ENCODE peak calls at places on chromosomes 5 and 9, in five cellular contexts. X is AG04450, A is left ventricle myocardium inferior, G is upper lobe of right lung, C is GM12878. Q is an unnamed sample.

GRCh38 chr5:17020586-17021362 is 84.7 kb upstream of the MYO10 start:
- DNase-seq in C (no peak), X (no peak), G (no peak), A (no peak), Q (no peak)

GRCh38 chr5:125274938-125275759 is 528.7 kb upstream of the ZNF608 start:
- DNase-seq in C (no peak), X (no peak), G (no peak), A (no peak), Q (peak)

GRCh38 chr5:138035605-138036537 is 3.0 kb upstream of the FAM13B start:
- DNase-seq in G (no peak), C (peak), A (peak), X (peak), Q (peak)

GRCh38 chr9:118306773-118307172 is 602.6 kb downstream of the TLR4 start:
- DNase-seq in C (no peak), A (no peak), X (no peak), G (no peak), Q (no peak)

GRCh38 chr9:121450241-121450640 is 49.4 kb downstream of the GGTA1 start:
- DNase-seq in X (no peak), A (no peak), C (no peak), G (no peak), Q (no peak)

GRCh38 chr9:115404311-115404710 is 286.4 kb upstream of the TNC start:
- DNase-seq in C (no peak), X (no peak), A (no peak), G (no peak), Q (no peak)

GRCh38 chr5:86971034-86971511 is 296.6 kb upstream of the RASA1 start:
- DNase-seq in A (no peak), G (no peak), C (no peak), X (no peak), Q (no peak)

GRCh38 chr9:112939418-112939817 is 48.7 kb upstream of the SLC46A2 start:
- DNase-seq in X (no peak), A (no peak), C (no peak), G (no peak), Q (no peak)

GRCh38 chr9:134325096-134325812 is 1.0 kb upstream of the RXRA start:
- DNase-seq in G (peak), X (no peak), A (peak), C (no peak), Q (no peak)

GRCh38 chr5:158079097-158079496 is 220.2 kb upstream of the CLINT1 start:
- DNase-seq in G (no peak), X (no peak), C (no peak), A (no peak), Q (no peak)

GRCh38 chr5:39767906-39768305 is 343.1 kb upstream of the DAB2 start:
- DNase-seq in G (no peak), A (no peak), C (no peak), X (no peak), Q (no peak)

GRCh38 chr5:27702339-27702820 is 664.0 kb upstream of the CDH9 start:
- DNase-seq in A (no peak), G (no peak), X (no peak), C (no peak), Q (peak)

GRCh38 chr5:173868096-173868879 is 19.9 kb upstream of the CPEB4 start:
- DNase-seq in A (no peak), G (no peak), X (no peak), C (no peak), Q (peak)

GRCh38 chr5:1405539-1406530 is 39.4 kb downstream of the SLC6A3 start:
- DNase-seq in C (no peak), X (no peak), A (peak), G (peak), Q (no peak)

GRCh38 chr5:158807947-158808346 is 291.8 kb downstream of the EBF1 start:
- DNase-seq in C (no peak), A (no peak), G (no peak), X (no peak), Q (no peak)

GRCh38 chr5:71751422-71751821 is 32.3 kb downstream of the CARTPT start:
- DNase-seq in X (no peak), G (no peak), A (no peak), C (no peak), Q (no peak)

GRCh38 chr9:99873943-99874584 is 32.4 kb upstream of the STX17 start:
- DNase-seq in X (no peak), G (no peak), C (no peak), A (no peak), Q (no peak)

GRCh38 chr9:136995772-136996308 is 528 bp downstream of the CLIC3 start:
- DNase-seq in A (no peak), X (no peak), C (no peak), G (peak), Q (no peak)

GRCh38 chr9:130266236-130267098 is 907 bp downstream of the HMCN2 start:
- DNase-seq in G (no peak), X (no peak), C (no peak), A (no peak), Q (no peak)

GRCh38 chr9:13728121-13728520 is 448.6 kb upstream of the MPDZ start:
- DNase-seq in C (no peak), X (no peak), G (no peak), A (no peak), Q (no peak)

GRCh38 chr9:82570226-82570625 is 492.7 kb downstream of the RASEF start:
- DNase-seq in C (no peak), X (no peak), G (no peak), A (no peak), Q (no peak)

GRCh38 chr5:6432206-6432605 is 16.5 kb upstream of the UBE2QL1 start:
- DNase-seq in C (no peak), G (no peak), X (no peak), A (no peak), Q (no peak)

GRCh38 chr5:97208184-97208713 is 25.2 kb upstream of the RIOK2 start:
- DNase-seq in X (no peak), A (no peak), C (no peak), G (no peak), Q (no peak)

GRCh38 chr5:173954671-173955605 is 34.0 kb upstream of the C5orf47 start:
- DNase-seq in G (no peak), A (no peak), C (no peak), X (peak), Q (no peak)

GRCh38 chr9:131722260-131722659 is 17.6 kb downstream of the RAPGEF1 start:
- DNase-seq in G (no peak), C (no peak), A (peak), X (no peak), Q (no peak)

GRCh38 chr9:117643288-117643654 is 60.9 kb upstream of the TLR4 start:
- DNase-seq in X (no peak), A (no peak), C (no peak), G (no peak), Q (no peak)

GRCh38 chr5:159318448-159318847 is 11.8 kb downstream of the IL12B start:
- DNase-seq in X (no peak), C (no peak), A (no peak), G (no peak), Q (no peak)

GRCh38 chr9:135607401-135608293 is 31.7 kb downstream of the GLT6D1 start:
- DNase-seq in X (no peak), G (peak), C (no peak), A (peak), Q (no peak)

GRCh38 chr5:177982072-177982727 is 13.8 kb downstream of the PROP1 start:
- DNase-seq in G (peak), C (no peak), A (no peak), X (no peak), Q (no peak)

GRCh38 chr9:107222020-107222522 is 61.0 kb upstream of the RAD23B start:
- DNase-seq in C (no peak), G (no peak), A (no peak), X (no peak), Q (peak)

GRCh38 chr5:177392765-177393164 is 7.7 kb downstream of the PFN3 start:
- DNase-seq in C (no peak), X (no peak), A (no peak), G (no peak), Q (no peak)

GRCh38 chr9:106059886-106060285 is 365.5 kb downstream of the TMEM38B start:
- DNase-seq in C (no peak), A (no peak), G (no peak), X (no peak), Q (no peak)

GRCh38 chr5:159184858-159185381 is 24.4 kb downstream of the RNF145 start:
- DNase-seq in A (no peak), G (no peak), C (no peak), X (peak), Q (peak)

GRCh38 chr9:116377179-116377790 is 223.7 kb downstream of the PAPPA start:
- DNase-seq in X (peak), G (no peak), A (no peak), C (no peak), Q (peak)

GRCh38 chr9:29213374-29214161 is 1640.3 kb upstream of the C9orf72 start:
- DNase-seq in G (peak), A (no peak), C (no peak), X (no peak), Q (no peak)

GRCh38 chr9:29214162-29214520 is 1640.9 kb upstream of the C9orf72 start:
- DNase-seq in X (no peak), C (no peak), A (no peak), G (no peak), Q (no peak)

GRCh38 chr9:29212590-29213373 is 1639.5 kb upstream of the C9orf72 start:
- DNase-seq in G (peak), C (no peak), A (no peak), X (no peak), Q (no peak)

GRCh38 chr9:29211681-29212589 is 1638.7 kb upstream of the C9orf72 start:
- DNase-seq in A (no peak), G (peak), C (no peak), X (no peak), Q (no peak)

GRCh38 chr9:29214702-29215248 is 1641.5 kb upstream of the C9orf72 start:
- DNase-seq in G (no peak), C (no peak), A (no peak), X (no peak), Q (no peak)
- H3K4me3 ChIP-seq in G (peak), C (no peak), A (no peak), X (no peak), Q (peak)

GRCh38 chr9:33267368-33267767 is 2.5 kb downstream of the CHMP5 start:
- DNase-seq in A (no peak), X (no peak), G (no peak), C (no peak), Q (no peak)

GRCh38 chr9:33263936-33264472 is 504 bp downstream of the BAG1 start:
- DNase-seq in X (no peak), C (no peak), A (peak), G (no peak), Q (no peak)

GRCh38 chr9:33265211-33265885 is 499 bp downstream of the CHMP5 start:
- DNase-seq in A (no peak), C (no peak), G (no peak), X (no peak), Q (no peak)

GRCh38 chr9:33263131-33263935 is 1.2 kb downstream of the BAG1 start:
- DNase-seq in X (no peak), C (no peak), G (no peak), A (no peak), Q (no peak)

DNA sequence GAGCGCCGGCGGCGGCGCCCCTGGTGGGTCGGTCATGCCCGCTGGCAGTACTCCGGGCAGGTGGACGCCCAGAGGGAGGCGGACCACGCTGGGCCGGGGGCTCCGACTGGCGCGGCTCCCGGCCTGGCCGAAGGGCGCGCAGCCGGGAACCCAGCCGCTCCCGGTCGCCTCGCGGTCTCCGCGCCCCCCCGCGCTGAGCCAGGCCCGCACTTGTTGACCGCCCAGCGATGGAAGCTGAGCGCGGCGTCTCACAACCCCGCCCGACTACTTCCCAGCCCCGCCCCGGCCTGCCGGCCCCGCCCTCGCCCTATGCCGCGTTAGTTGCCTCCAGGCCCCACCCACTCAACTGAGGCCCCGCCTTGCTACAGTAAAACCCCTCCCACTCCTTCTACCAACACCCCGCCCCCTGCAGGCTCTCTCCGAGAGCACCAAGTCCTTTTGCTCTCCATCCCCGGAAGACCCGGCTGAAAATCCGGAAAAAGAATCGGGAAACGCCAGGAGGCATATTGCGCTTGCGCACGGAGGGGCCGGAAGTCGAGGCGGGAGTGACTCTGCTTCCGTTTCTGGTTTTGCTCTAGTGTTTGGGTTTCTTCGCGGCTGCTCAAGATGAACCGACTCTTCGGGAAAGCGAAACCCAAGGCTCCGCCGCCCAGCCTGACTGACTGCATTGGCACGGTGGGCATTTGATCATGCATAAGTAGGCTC is at the start of the genes BAG1 and CHMP5:
- DNase-seq in A (peak), X (peak), G (peak), C (peak), Q (peak)
- TF ChIP-seq CTCF in A (peak), X (peak), G (peak), C (peak), Q (peak)

GRCh38 chr9:18386091-18386490 is 87.9 kb upstream of the ADAMTSL1 start:
- DNase-seq in G (no peak), C (no peak), X (no peak), A (no peak), Q (no peak)
- H3K4me3 ChIP-seq in G (no peak), C (no peak), X (no peak), A (no peak), Q (no peak)

GRCh38 chr5:141039061-141039460 is 12.1 kb upstream of the PCDHB1 start:
- DNase-seq in C (no peak), X (no peak), G (no peak), A (no peak), Q (no peak)

GRCh38 chr5:141039517-141039916 is 11.7 kb upstream of the PCDHB1 start:
- DNase-seq in X (no peak), A (no peak), C (no peak), G (no peak), Q (no peak)

GRCh38 chr5:141040763-141041426 is 10.3 kb upstream of the PCDHB1 start:
- DNase-seq in G (peak), X (no peak), C (no peak), A (peak), Q (peak)

GRCh38 chr5:141041427-141041785 is 9.8 kb upstream of the PCDHB1 start:
- DNase-seq in C (no peak), X (no peak), A (no peak), G (no peak), Q (no peak)

DNA sequence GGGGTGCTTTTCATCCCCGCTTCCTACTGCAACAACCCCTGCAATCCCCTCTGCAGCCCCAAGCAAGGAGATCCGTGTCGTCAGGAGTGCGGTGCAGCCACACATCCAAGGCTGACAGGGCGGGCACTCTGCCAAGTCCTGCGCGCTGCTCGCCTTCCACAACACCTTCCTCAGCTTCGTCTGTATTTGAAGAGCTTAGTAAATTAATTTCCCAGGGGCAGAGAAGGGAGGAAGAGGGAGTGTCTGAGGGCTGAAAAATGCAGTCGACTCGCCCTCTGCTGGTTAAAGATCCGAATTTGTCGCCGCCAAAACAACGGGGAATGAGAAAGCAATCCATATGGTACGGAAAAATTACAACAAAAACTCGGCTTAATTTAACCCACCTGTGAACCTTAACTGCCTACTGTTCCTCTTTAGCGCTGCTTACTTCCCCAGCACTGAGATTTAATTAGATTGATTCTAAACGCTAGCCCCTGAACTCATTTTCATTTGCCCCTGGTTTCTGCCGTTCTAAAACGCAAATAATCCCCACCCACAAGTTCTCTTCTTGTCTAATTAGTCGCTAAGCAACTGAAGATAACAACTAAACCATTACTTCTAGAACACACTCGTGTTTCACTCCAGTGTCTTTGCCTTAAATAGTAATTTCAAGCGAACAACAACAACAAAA is 10.9 kb upstream of the PCDHB1 start:
- DNase-seq in X (no peak), C (no peak), G (peak), A (peak), Q (no peak)
- TF ChIP-seq CTCF in X (no peak), C (no peak), G (peak), A (peak), Q (peak)

GRCh38 chr9:87498816-87499454 is 1.3 kb downstream of the DAPK1 start:
- DNase-seq in C (no peak), G (no peak), X (no peak), A (no peak), Q (no peak)
- H3K4me3 ChIP-seq in C (peak), G (peak), X (no peak), A (peak), Q (peak)

GRCh38 chr5:107108111-107108510 is 562.6 kb downstream of the EFNA5 start:
- DNase-seq in A (no peak), G (no peak), C (no peak), X (no peak), Q (no peak)

GRCh38 chr5:107100121-107100520 is 570.6 kb downstream of the EFNA5 start:
- DNase-seq in A (no peak), G (no peak), C (no peak), X (no peak), Q (no peak)

GRCh38 chr5:107103522-107103921 is 567.2 kb downstream of the EFNA5 start:
- DNase-seq in A (no peak), X (no peak), C (no peak), G (no peak), Q (no peak)

GRCh38 chr5:107104040-107104773 is 566.5 kb downstream of the EFNA5 start:
- DNase-seq in A (no peak), X (no peak), G (no peak), C (no peak), Q (no peak)

DNA sequence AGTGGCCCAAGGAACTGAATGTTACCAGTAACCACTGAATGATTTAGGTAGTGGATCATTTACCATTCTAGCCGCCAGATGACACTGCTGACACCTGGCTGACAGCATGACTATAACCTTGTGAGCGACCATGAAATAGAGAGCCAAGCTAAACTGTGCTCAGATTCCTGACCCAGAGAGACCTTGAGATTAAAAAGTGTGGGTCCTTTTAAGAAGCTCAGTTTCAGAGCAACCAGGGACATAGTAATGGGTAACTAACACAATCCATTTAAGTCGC is 566.0 kb downstream of the EFNA5 start:
- DNase-seq in G (no peak), A (no peak), C (peak), X (no peak), Q (no peak)
- TF ChIP-seq CTCF in G (no peak), A (peak), C (peak), X (no peak), Q (peak)

GRCh38 chr5:140347382-140347781 is 979 bp upstream of the HBEGF start:
- DNase-seq in C (no peak), A (no peak), X (no peak), G (no peak), Q (no peak)

GRCh38 chr5:140345919-140346347 is 470 bp downstream of the HBEGF start:
- DNase-seq in A (peak), X (no peak), C (no peak), G (peak), Q (peak)

GRCh38 chr5:140349244-140349643 is 2.8 kb upstream of the HBEGF start:
- DNase-seq in A (no peak), G (no peak), C (no peak), X (no peak), Q (no peak)

GRCh38 chr5:140346348-140347221 is at the start of gene HBEGF:
- DNase-seq in A (peak), G (peak), C (no peak), X (no peak), Q (peak)

GRCh38 chr5:140348104-140348503 is 1.7 kb upstream of the HBEGF start:
- DNase-seq in G (no peak), A (no peak), X (no peak), C (no peak), Q (no peak)
- H3K4me3 ChIP-seq in G (no peak), A (no peak), X (no peak), C (no peak), Q (no peak)

GRCh38 chr9:88108779-88109178 is 29.5 kb downstream of the SPATA31C2 start:
- DNase-seq in X (no peak), G (no peak), A (no peak), C (no peak), Q (no peak)

GRCh38 chr9:88110026-88110425 is 28.2 kb downstream of the SPATA31C2 start:
- DNase-seq in A (no peak), C (no peak), X (no peak), G (no peak), Q (no peak)

DNA sequence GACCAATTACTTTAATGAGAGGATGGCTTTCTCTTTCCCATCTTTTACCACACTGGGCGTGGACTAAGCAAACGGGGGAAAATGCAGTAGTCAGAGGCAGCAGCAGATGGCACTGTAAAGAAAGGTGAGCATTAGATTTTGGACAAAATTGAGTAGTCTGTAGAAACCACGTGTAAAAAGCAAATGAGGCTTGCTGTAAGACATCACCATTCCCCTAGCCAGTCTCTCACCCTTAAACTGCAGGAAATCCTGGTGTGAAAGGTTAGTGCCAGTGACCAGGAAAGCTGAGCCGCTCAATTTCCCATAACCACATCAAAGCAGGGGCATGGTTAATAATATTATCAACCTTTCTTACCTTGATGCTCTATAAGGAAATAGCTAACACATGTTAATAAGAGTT is 31.8 kb downstream of the SPATA31C2 start:
- DNase-seq in A (no peak), C (no peak), G (no peak), X (no peak), Q (peak)
- TF ChIP-seq CTCF in A (peak), C (peak), G (peak), X (peak), Q (peak)

Q was measured in astrocyte of the cerebellum.